ENCODE peak calls at places on chromosomes 4 and X, in eight cellular contexts. One of them, this sample, is unnamed.

GRCh38 chr4:112370466-112370865 is 73.3 kb downstream of the ALPK1 start:
- DNase-seq in mesendoderm: no peak
- DNase-seq in tibial nerve: no peak
- DNase-seq in brain microvascular endothelial cell: no peak
- DNase-seq in neural progenitor cell: no peak
- DNase-seq in right lobe of liver: no peak
- DNase-seq in body of pancreas: no peak
- DNase-seq in CD4-positive, alpha-beta T cell: no peak
- DNase-seq in this sample: no peak

GRCh38 chrX:22698151-22698550 is 301.6 kb upstream of the DDX53 start:
- DNase-seq in mesendoderm: no peak
- DNase-seq in tibial nerve: no peak
- DNase-seq in brain microvascular endothelial cell: no peak
- DNase-seq in neural progenitor cell: no peak
- DNase-seq in right lobe of liver: no peak
- DNase-seq in body of pancreas: no peak
- DNase-seq in CD4-positive, alpha-beta T cell: no peak
- DNase-seq in this sample: no peak

GRCh38 chrX:9324676-9325075 is 140.2 kb upstream of the TBL1X start:
- DNase-seq in mesendoderm: no peak
- DNase-seq in tibial nerve: no peak
- DNase-seq in brain microvascular endothelial cell: no peak
- DNase-seq in neural progenitor cell: no peak
- DNase-seq in right lobe of liver: no peak
- DNase-seq in body of pancreas: no peak
- DNase-seq in CD4-positive, alpha-beta T cell: no peak
- DNase-seq in this sample: no peak

GRCh38 chr4:100289530-100289888 is 99.2 kb upstream of the DDIT4L start:
- DNase-seq in mesendoderm: peak; percentile 64
- DNase-seq in tibial nerve: no peak
- DNase-seq in brain microvascular endothelial cell: no peak
- DNase-seq in neural progenitor cell: no peak
- DNase-seq in right lobe of liver: no peak
- DNase-seq in body of pancreas: no peak
- DNase-seq in CD4-positive, alpha-beta T cell: no peak
- DNase-seq in this sample: no peak

GRCh38 chr4:111031180-111031579 is 408.3 kb upstream of the PITX2 start:
- DNase-seq in mesendoderm: no peak
- DNase-seq in tibial nerve: no peak
- DNase-seq in brain microvascular endothelial cell: peak; percentile 6
- DNase-seq in neural progenitor cell: no peak
- DNase-seq in right lobe of liver: no peak
- DNase-seq in body of pancreas: no peak
- DNase-seq in CD4-positive, alpha-beta T cell: no peak
- DNase-seq in this sample: no peak

GRCh38 chr4:150950657-150951056 is 64.4 kb downstream of the LRBA start:
- DNase-seq in mesendoderm: no peak
- DNase-seq in tibial nerve: no peak
- DNase-seq in brain microvascular endothelial cell: no peak
- DNase-seq in neural progenitor cell: no peak
- DNase-seq in right lobe of liver: no peak
- DNase-seq in body of pancreas: no peak
- DNase-seq in CD4-positive, alpha-beta T cell: no peak
- DNase-seq in this sample: no peak

GRCh38 chr4:17030543-17030942 is 132.1 kb upstream of the LDB2 start:
- DNase-seq in mesendoderm: peak; percentile 53
- DNase-seq in tibial nerve: no peak
- DNase-seq in brain microvascular endothelial cell: peak; percentile 55
- DNase-seq in neural progenitor cell: no peak
- DNase-seq in right lobe of liver: no peak
- DNase-seq in body of pancreas: no peak
- DNase-seq in CD4-positive, alpha-beta T cell: no peak
- DNase-seq in this sample: no peak

GRCh38 chrX:130002541-130002940 is 20.1 kb downstream of the BCORL1 start:
- DNase-seq in mesendoderm: no peak
- DNase-seq in tibial nerve: no peak
- DNase-seq in brain microvascular endothelial cell: no peak
- DNase-seq in neural progenitor cell: no peak
- DNase-seq in right lobe of liver: no peak
- DNase-seq in body of pancreas: no peak
- DNase-seq in CD4-positive, alpha-beta T cell: no peak
- DNase-seq in this sample: no peak

GRCh38 chrX:638482-639131 is 8.0 kb downstream of the SHOX start:
- DNase-seq in mesendoderm: no peak
- DNase-seq in tibial nerve: no peak
- DNase-seq in brain microvascular endothelial cell: no peak
- DNase-seq in neural progenitor cell: peak; percentile 52
- DNase-seq in right lobe of liver: peak; percentile 16
- DNase-seq in body of pancreas: no peak
- DNase-seq in CD4-positive, alpha-beta T cell: no peak
- DNase-seq in this sample: no peak

GRCh38 chrX:68717663-68718442 is 70.4 kb downstream of the STARD8 start:
- DNase-seq in mesendoderm: no peak
- DNase-seq in tibial nerve: no peak
- DNase-seq in brain microvascular endothelial cell: no peak
- DNase-seq in neural progenitor cell: no peak
- DNase-seq in right lobe of liver: peak; percentile 20
- DNase-seq in body of pancreas: no peak
- DNase-seq in CD4-positive, alpha-beta T cell: no peak
- DNase-seq in this sample: no peak

GRCh38 chr4:172740434-172740833 is 428.2 kb upstream of the GALNT7 start:
- DNase-seq in mesendoderm: no peak
- DNase-seq in tibial nerve: no peak
- DNase-seq in brain microvascular endothelial cell: no peak
- DNase-seq in neural progenitor cell: no peak
- DNase-seq in right lobe of liver: no peak
- DNase-seq in body of pancreas: no peak
- DNase-seq in CD4-positive, alpha-beta T cell: no peak
- DNase-seq in this sample: no peak

GRCh38 chr4:141957416-141957815 is 321.0 kb downstream of the IL15 start:
- DNase-seq in mesendoderm: no peak
- DNase-seq in tibial nerve: no peak
- DNase-seq in brain microvascular endothelial cell: no peak
- DNase-seq in neural progenitor cell: no peak
- DNase-seq in right lobe of liver: no peak
- DNase-seq in body of pancreas: no peak
- DNase-seq in CD4-positive, alpha-beta T cell: no peak
- DNase-seq in this sample: no peak

GRCh38 chrX:55907968-55908607 is 190.5 kb downstream of the RRAGB start:
- DNase-seq in mesendoderm: peak; percentile 91
- DNase-seq in tibial nerve: no peak
- DNase-seq in brain microvascular endothelial cell: peak; percentile 0
- DNase-seq in neural progenitor cell: peak; percentile 81
- DNase-seq in right lobe of liver: no peak
- DNase-seq in body of pancreas: peak; percentile 48
- DNase-seq in CD4-positive, alpha-beta T cell: peak; percentile 20
- DNase-seq in this sample: no peak

GRCh38 chr4:10050171-10051120 is 29.1 kb upstream of the SLC2A9 start:
- DNase-seq in mesendoderm: no peak
- DNase-seq in tibial nerve: no peak
- DNase-seq in brain microvascular endothelial cell: no peak
- DNase-seq in neural progenitor cell: no peak
- DNase-seq in right lobe of liver: no peak
- DNase-seq in body of pancreas: no peak
- DNase-seq in CD4-positive, alpha-beta T cell: no peak
- DNase-seq in this sample: no peak

GRCh38 chr4:153065286-153065685 is 129.2 kb downstream of the FHDC1 start:
- DNase-seq in mesendoderm: no peak
- DNase-seq in tibial nerve: no peak
- DNase-seq in brain microvascular endothelial cell: no peak
- DNase-seq in neural progenitor cell: no peak
- DNase-seq in right lobe of liver: no peak
- DNase-seq in body of pancreas: peak; percentile 38
- DNase-seq in CD4-positive, alpha-beta T cell: no peak
- DNase-seq in this sample: no peak

DNA sequence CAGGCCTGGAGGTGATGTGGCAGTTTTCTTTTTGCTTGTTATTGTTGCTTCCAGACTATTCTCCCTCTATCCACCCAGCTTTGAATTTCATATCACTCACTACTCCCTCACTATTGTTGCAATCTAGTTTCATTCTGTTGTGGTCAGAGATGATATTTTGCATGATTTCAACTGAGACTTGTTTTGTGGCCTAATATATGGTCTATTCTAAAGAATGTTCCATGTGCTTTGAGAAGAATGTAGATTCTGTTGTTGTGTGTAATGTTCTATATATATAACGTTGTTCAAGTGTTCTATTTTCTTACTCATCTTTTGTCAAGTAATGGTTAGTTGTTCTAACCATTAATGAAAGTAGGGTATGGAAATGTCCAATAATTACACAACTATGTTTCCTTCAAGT is 59.0 kb downstream of the THOC2 start:
- DNase-seq in mesendoderm: no peak
- DNase-seq in tibial nerve: no peak
- DNase-seq in brain microvascular endothelial cell: no peak
- DNase-seq in neural progenitor cell: no peak
- DNase-seq in right lobe of liver: no peak
- DNase-seq in body of pancreas: no peak
- DNase-seq in CD4-positive, alpha-beta T cell: no peak
- DNase-seq in this sample: no peak
- H3K27ac ChIP-seq in mesendoderm: no peak overlapping the region
- H3K27ac ChIP-seq in tibial nerve: no peak overlapping the region
- H3K27ac ChIP-seq in brain microvascular endothelial cell: peak overlapping the region; percentile 29
- H3K27ac ChIP-seq in neural progenitor cell: no peak overlapping the region
- H3K27ac ChIP-seq in right lobe of liver: no peak overlapping the region
- H3K27ac ChIP-seq in body of pancreas: no peak overlapping the region
- H3K27ac ChIP-seq in CD4-positive, alpha-beta T cell: no peak overlapping the region
- H3K27ac ChIP-seq in this sample: no peak overlapping the region

GRCh38 chr4:64409300-64409699 is at the start of gene TECRL:
- DNase-seq in mesendoderm: no peak
- DNase-seq in tibial nerve: no peak
- DNase-seq in brain microvascular endothelial cell: no peak
- DNase-seq in neural progenitor cell: no peak
- DNase-seq in right lobe of liver: no peak
- DNase-seq in body of pancreas: no peak
- DNase-seq in CD4-positive, alpha-beta T cell: no peak
- DNase-seq in this sample: no peak
- H3K27ac ChIP-seq in mesendoderm: no peak within 1 kb of the TSS
- H3K27ac ChIP-seq in tibial nerve: no peak within 1 kb of the TSS
- H3K27ac ChIP-seq in brain microvascular endothelial cell: no peak within 1 kb of the TSS
- H3K27ac ChIP-seq in neural progenitor cell: no peak within 1 kb of the TSS
- H3K27ac ChIP-seq in right lobe of liver: no peak within 1 kb of the TSS
- H3K27ac ChIP-seq in body of pancreas: no peak within 1 kb of the TSS
- H3K27ac ChIP-seq in CD4-positive, alpha-beta T cell: no peak within 1 kb of the TSS
- H3K27ac ChIP-seq in this sample: no peak within 1 kb of the TSS

GRCh38 chr4:105548483-105548882 is 3.9 kb upstream of the ARHGEF38 start:
- DNase-seq in mesendoderm: no peak
- DNase-seq in tibial nerve: no peak
- DNase-seq in brain microvascular endothelial cell: peak; percentile 66
- DNase-seq in neural progenitor cell: peak; percentile 8
- DNase-seq in right lobe of liver: no peak
- DNase-seq in body of pancreas: no peak
- DNase-seq in CD4-positive, alpha-beta T cell: no peak
- DNase-seq in this sample: no peak

GRCh38 chr4:105551968-105552746 is at the start of gene ARHGEF38:
- DNase-seq in mesendoderm: peak; percentile 13
- DNase-seq in tibial nerve: no peak
- DNase-seq in brain microvascular endothelial cell: peak; percentile 17
- DNase-seq in neural progenitor cell: peak; percentile 5
- DNase-seq in right lobe of liver: no peak
- DNase-seq in body of pancreas: peak; percentile 86
- DNase-seq in CD4-positive, alpha-beta T cell: no peak
- DNase-seq in this sample: no peak

GRCh38 chr4:105547769-105548168 is 4.7 kb upstream of the ARHGEF38 start:
- DNase-seq in mesendoderm: no peak
- DNase-seq in tibial nerve: no peak
- DNase-seq in brain microvascular endothelial cell: no peak
- DNase-seq in neural progenitor cell: no peak
- DNase-seq in right lobe of liver: no peak
- DNase-seq in body of pancreas: no peak
- DNase-seq in CD4-positive, alpha-beta T cell: no peak
- DNase-seq in this sample: no peak

GRCh38 chr4:105546086-105546485 is 6.3 kb upstream of the ARHGEF38 start:
- DNase-seq in mesendoderm: no peak
- DNase-seq in tibial nerve: no peak
- DNase-seq in brain microvascular endothelial cell: no peak
- DNase-seq in neural progenitor cell: no peak
- DNase-seq in right lobe of liver: no peak
- DNase-seq in body of pancreas: no peak
- DNase-seq in CD4-positive, alpha-beta T cell: no peak
- DNase-seq in this sample: no peak

GRCh38 chr4:105550641-105551040 is 1.8 kb upstream of the ARHGEF38 start:
- DNase-seq in mesendoderm: no peak
- DNase-seq in tibial nerve: no peak
- DNase-seq in brain microvascular endothelial cell: no peak
- DNase-seq in neural progenitor cell: no peak
- DNase-seq in right lobe of liver: no peak
- DNase-seq in body of pancreas: no peak
- DNase-seq in CD4-positive, alpha-beta T cell: no peak
- DNase-seq in this sample: no peak
- H3K27ac ChIP-seq in mesendoderm: no peak overlapping the region
- H3K27ac ChIP-seq in tibial nerve: no peak overlapping the region
- H3K27ac ChIP-seq in brain microvascular endothelial cell: no peak overlapping the region
- H3K27ac ChIP-seq in neural progenitor cell: no peak overlapping the region
- H3K27ac ChIP-seq in right lobe of liver: no peak overlapping the region
- H3K27ac ChIP-seq in body of pancreas: no peak overlapping the region
- H3K27ac ChIP-seq in CD4-positive, alpha-beta T cell: no peak overlapping the region
- H3K27ac ChIP-seq in this sample: no peak overlapping the region

GRCh38 chr4:124481123-124481522 is 231.4 kb downstream of the ANKRD50 start:
- DNase-seq in mesendoderm: no peak
- DNase-seq in tibial nerve: no peak
- DNase-seq in brain microvascular endothelial cell: no peak
- DNase-seq in neural progenitor cell: no peak
- DNase-seq in right lobe of liver: no peak
- DNase-seq in body of pancreas: no peak
- DNase-seq in CD4-positive, alpha-beta T cell: no peak
- DNase-seq in this sample: no peak

GRCh38 chr4:124484940-124485339 is 227.6 kb downstream of the ANKRD50 start:
- DNase-seq in mesendoderm: no peak
- DNase-seq in tibial nerve: no peak
- DNase-seq in brain microvascular endothelial cell: no peak
- DNase-seq in neural progenitor cell: no peak
- DNase-seq in right lobe of liver: no peak
- DNase-seq in body of pancreas: no peak
- DNase-seq in CD4-positive, alpha-beta T cell: no peak
- DNase-seq in this sample: no peak

GRCh38 chr4:124484008-124484407 is 228.5 kb downstream of the ANKRD50 start:
- DNase-seq in mesendoderm: peak; percentile 53
- DNase-seq in tibial nerve: no peak
- DNase-seq in brain microvascular endothelial cell: no peak
- DNase-seq in neural progenitor cell: no peak
- DNase-seq in right lobe of liver: no peak
- DNase-seq in body of pancreas: no peak
- DNase-seq in CD4-positive, alpha-beta T cell: no peak
- DNase-seq in this sample: no peak

GRCh38 chr4:124483043-124483906 is 229.3 kb downstream of the ANKRD50 start:
- DNase-seq in mesendoderm: peak; percentile 94
- DNase-seq in tibial nerve: no peak
- DNase-seq in brain microvascular endothelial cell: peak; percentile 11
- DNase-seq in neural progenitor cell: peak; percentile 86
- DNase-seq in right lobe of liver: no peak
- DNase-seq in body of pancreas: no peak
- DNase-seq in CD4-positive, alpha-beta T cell: no peak
- DNase-seq in this sample: no peak

DNA sequence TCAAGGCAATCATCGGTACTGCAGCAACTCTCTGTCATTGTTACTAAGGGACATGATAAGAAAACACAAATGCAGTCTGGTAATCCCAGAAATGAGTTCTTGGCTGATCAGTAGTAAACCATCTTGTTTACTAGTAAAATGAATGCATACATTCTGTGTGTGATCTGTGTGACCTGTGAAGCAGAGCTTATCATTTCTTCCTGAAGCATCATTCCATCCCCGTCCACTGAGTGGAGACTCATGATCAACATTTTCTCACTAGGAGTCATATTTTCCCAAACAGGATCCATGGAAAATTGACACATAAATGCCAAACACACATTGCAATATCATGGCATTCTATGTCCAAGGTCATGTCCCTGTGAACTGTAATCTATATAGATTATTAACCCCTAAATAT is 226.1 kb downstream of the ANKRD50 start:
- DNase-seq in mesendoderm: no peak
- DNase-seq in tibial nerve: no peak
- DNase-seq in brain microvascular endothelial cell: no peak
- DNase-seq in neural progenitor cell: no peak
- DNase-seq in right lobe of liver: no peak
- DNase-seq in body of pancreas: no peak
- DNase-seq in CD4-positive, alpha-beta T cell: no peak
- DNase-seq in this sample: no peak
- H3K27ac ChIP-seq in mesendoderm: no peak overlapping the region
- H3K27ac ChIP-seq in tibial nerve: no peak overlapping the region
- H3K27ac ChIP-seq in brain microvascular endothelial cell: no peak overlapping the region
- H3K27ac ChIP-seq in neural progenitor cell: no peak overlapping the region
- H3K27ac ChIP-seq in right lobe of liver: no peak overlapping the region
- H3K27ac ChIP-seq in body of pancreas: no peak overlapping the region
- H3K27ac ChIP-seq in CD4-positive, alpha-beta T cell: no peak overlapping the region
- H3K27ac ChIP-seq in this sample: no peak overlapping the region